ENCODE peak calls at places on chromosome 1, in seven cellular contexts. X is GM12878, I is mammary epithelial cell, R is endothelial cell of umbilical vein, J is RWPE1, Q is heart right ventricle, Z is iPS DF 6.9. W is an unnamed sample.

GRCh38 chr1:3671371-3672180 is 19.3 kb downstream of the TP73 start:
- DNase-seq in X (no peak), I (no peak), R (no peak), J (no peak), Q (no peak), Z (no peak), W (no peak)

GRCh38 chr1:102757363-102757762 is 351.0 kb downstream of the COL11A1 start:
- DNase-seq in X (no peak), I (no peak), R (no peak), J (no peak), Q (no peak), Z (no peak), W (no peak)

GRCh38 chr1:12150456-12151200 is 16.2 kb upstream of the TNFRSF1B start:
- DNase-seq in X (no peak), I (no peak), R (no peak), J (no peak), Q (no peak), Z (no peak), W (no peak)

GRCh38 chr1:66552829-66553228 is 18.9 kb downstream of the SGIP1 start:
- DNase-seq in X (no peak), I (no peak), R (peak), J (no peak), Q (peak), Z (no peak), W (no peak)

GRCh38 chr1:178174539-178174938 is 80.6 kb downstream of the RASAL2 start:
- DNase-seq in X (no peak), I (no peak), R (no peak), J (no peak), Q (no peak), Z (no peak), W (no peak)

GRCh38 chr1:15261155-15262002 is 14.4 kb downstream of the FHAD1 start:
- DNase-seq in X (no peak), I (no peak), R (peak), J (no peak), Q (no peak), Z (no peak), W (no peak)

GRCh38 chr1:27119270-27119618 is 35.7 kb downstream of the SLC9A1 start:
- DNase-seq in X (no peak), I (no peak), R (no peak), J (no peak), Q (peak), Z (no peak), W (no peak)

GRCh38 chr1:65478379-65479026 is 58.0 kb downstream of the LEPR start:
- DNase-seq in X (no peak), I (no peak), R (no peak), J (no peak), Q (no peak), Z (no peak), W (no peak)

GRCh38 chr1:198122693-198123092 is 34.1 kb upstream of the NEK7 start:
- DNase-seq in X (no peak), I (no peak), R (no peak), J (no peak), Q (no peak), Z (no peak), W (no peak)

GRCh38 chr1:24897263-24898151 is 32.6 kb downstream of the RUNX3 start:
- DNase-seq in X (no peak), I (no peak), R (no peak), J (no peak), Q (no peak), Z (no peak), W (no peak)

GRCh38 chr1:164560076-164560475 is 1.1 kb downstream of the PBX1 start:
- DNase-seq in X (no peak), I (peak), R (peak), J (no peak), Q (no peak), Z (no peak), W (no peak)

GRCh38 chr1:77514871-77515776 is 167.3 kb downstream of the ZZZ3 start:
- DNase-seq in X (no peak), I (no peak), R (peak), J (no peak), Q (peak), Z (peak), W (no peak)

GRCh38 chr1:157274698-157275534 is 136.7 kb upstream of the ETV3 start:
- DNase-seq in X (no peak), I (peak), R (no peak), J (peak), Q (no peak), Z (no peak), W (no peak)

GRCh38 chr1:29083318-29084195 is 40.1 kb downstream of the TMEM200B start:
- DNase-seq in X (no peak), I (no peak), R (no peak), J (no peak), Q (no peak), Z (no peak), W (no peak)

GRCh38 chr1:17488977-17489739 is 49.7 kb upstream of the RCC2 start:
- DNase-seq in X (no peak), I (no peak), R (no peak), J (no peak), Q (no peak), Z (no peak), W (no peak)

GRCh38 chr1:107464827-107465226 is 324.0 kb downstream of the NTNG1 start:
- DNase-seq in X (no peak), I (no peak), R (no peak), J (no peak), Q (no peak), Z (no peak), W (no peak)

GRCh38 chr1:227885135-227885647 is 62.5 kb downstream of the WNT9A start:
- DNase-seq in X (no peak), I (no peak), R (no peak), J (no peak), Q (no peak), Z (no peak), W (no peak)

GRCh38 chr1:246320286-246320685 is 186.8 kb downstream of the SMYD3 start:
- DNase-seq in X (no peak), I (no peak), R (peak), J (no peak), Q (no peak), Z (no peak), W (no peak)

GRCh38 chr1:93607814-93608187 is 73.8 kb downstream of the BCAR3 start:
- DNase-seq in X (peak), I (no peak), R (no peak), J (no peak), Q (no peak), Z (no peak), W (no peak)

DNA sequence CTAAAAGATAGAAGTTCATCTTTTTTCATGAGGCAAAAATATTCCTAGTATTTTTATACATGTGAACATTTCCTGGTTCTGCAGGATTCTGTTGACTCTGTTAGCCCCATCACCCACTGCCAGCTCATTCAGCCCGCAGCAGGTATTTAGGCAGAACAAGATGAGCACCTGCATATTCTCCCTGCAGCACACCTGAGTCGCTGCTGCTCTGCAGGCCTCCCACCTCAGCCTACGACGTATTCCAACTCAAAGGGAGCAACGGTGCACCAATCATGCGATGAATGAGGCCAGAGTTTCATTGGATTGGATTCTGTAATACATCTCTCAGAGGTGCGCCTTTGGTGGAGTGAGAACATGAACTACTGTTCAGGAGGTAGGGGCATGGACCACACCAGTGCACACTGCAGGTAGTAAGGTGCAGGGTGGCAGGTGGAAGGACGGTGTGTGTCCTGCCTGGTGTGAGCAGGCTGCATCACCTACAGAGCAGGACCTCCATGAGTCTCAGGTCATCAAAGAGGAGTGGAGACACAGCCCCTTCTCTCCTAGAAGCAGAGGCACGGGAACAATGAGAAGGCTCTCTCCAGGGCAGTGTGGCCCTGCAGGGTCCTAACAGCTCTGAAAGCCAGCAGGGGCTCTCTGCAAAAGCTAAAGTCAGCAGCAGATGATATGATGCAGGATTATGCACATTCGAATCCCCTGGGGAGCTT is 87.7 kb downstream of the CNIH3 start:
- DNase-seq in X (no peak), I (no peak), R (no peak), J (no peak), Q (no peak), Z (no peak), W (no peak)
- H3K27ac ChIP-seq in X (no peak), I (no peak), R (no peak), J (no peak), Q (no peak), Z (no peak), W (no peak)

DNA sequence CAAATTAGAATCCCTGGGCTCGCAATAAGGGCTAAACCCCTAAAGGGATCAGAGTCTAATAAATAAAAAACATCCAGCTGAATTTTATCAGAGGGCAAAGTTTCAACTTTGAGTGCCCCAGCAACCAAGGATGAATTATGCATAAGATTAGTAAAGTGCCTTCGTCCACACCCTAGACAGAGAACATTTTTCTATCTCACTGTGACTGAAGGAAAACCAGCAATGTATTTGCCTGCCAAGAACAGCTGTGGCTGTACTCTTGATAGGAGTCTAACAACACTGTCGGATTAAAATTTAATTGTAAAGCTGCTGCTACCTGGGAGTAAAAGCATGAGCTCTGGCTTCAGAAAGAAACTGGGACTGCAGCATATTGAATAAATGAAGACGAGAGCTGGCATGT is 23.3 kb downstream of the WNT2B start:
- DNase-seq in X (no peak), I (no peak), R (no peak), J (no peak), Q (no peak), Z (no peak), W (no peak)
- H3K27ac ChIP-seq in X (no peak), I (no peak), R (no peak), J (no peak), Q (peak), Z (no peak), W (no peak)

GRCh38 chr1:201028473-201028889 is 5.0 kb upstream of the KIF21B start:
- DNase-seq in X (no peak), I (no peak), R (peak), J (no peak), Q (no peak), Z (no peak), W (no peak)
- H3K27ac ChIP-seq in X (no peak), I (no peak), R (no peak), J (no peak), Q (no peak), Z (no peak), W (no peak)

GRCh38 chr1:20357796-20358195 is 67.1 kb downstream of the VWA5B1 start:
- DNase-seq in X (no peak), I (no peak), R (no peak), J (no peak), Q (no peak), Z (no peak), W (no peak)
- H3K27ac ChIP-seq in X (no peak), I (no peak), R (no peak), J (no peak), Q (peak), Z (no peak), W (no peak)

DNA sequence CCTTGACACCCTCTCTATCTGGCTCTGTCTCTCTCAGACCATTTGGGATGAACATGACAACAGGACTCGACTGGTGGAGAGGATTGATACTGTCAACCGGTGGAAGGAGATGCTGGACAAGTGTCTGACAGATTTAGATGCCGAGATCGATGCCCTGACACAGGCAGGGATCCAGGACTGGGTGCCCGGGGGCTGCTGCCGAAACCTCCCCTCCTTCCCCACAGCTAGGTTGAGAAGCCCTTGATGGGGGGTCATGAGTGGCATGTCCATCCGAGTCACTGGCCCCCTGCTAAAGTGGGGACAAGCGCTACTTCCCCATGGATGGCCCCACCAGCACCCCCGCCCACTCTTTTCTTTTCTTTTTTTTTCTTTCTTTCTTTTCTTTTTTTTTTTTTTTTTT is 1.2 kb downstream of the TEKT2 start:
- DNase-seq in X (no peak), I (no peak), R (no peak), J (no peak), Q (no peak), Z (no peak), W (no peak)
- H3K27ac ChIP-seq in X (no peak), I (no peak), R (no peak), J (no peak), Q (no peak), Z (no peak), W (no peak)

DNA sequence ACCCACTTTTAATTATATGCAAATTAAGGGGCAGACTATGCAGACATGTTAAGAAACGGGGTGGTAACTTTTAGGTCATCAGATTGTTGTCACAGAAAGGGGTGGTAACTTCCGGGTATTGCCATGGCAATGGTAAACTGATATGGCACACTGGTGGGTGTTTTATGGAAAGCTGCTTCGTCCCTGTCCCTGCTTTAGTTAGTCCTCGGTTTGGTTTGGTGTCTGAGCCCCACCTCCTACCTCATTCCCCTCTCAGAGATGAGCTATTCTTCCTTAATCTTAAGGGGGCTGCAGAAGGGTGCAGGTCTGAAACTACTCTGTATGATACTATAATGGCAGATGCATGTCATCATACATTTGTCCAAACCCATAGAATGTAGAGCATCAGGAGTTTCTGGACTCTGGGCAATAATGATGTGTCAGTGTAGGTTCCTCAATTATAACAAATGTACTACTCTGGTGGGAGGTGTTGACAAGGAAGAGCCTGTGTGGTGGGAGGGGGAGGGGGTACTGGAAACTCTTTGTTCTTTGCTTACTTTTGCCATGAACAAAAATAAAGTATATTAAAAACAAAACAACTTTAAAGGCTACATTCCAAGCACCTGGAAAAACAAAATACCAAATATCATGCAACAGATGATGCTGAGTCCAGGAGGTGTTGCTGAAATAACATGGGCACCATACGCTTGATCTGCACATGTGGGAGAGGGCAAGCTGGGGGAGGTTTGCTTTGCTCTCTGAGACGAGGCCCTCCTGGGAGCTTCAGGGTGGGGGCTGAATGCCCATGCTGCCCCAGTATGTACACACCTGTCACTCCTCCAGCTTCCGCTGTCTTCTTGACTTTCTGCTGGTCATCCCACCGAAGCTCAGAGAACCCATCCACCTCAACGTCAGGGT is 6.2 kb downstream of the PARP1 start:
- DNase-seq in X (no peak), I (no peak), R (no peak), J (no peak), Q (no peak), Z (no peak), W (no peak)
- H3K27ac ChIP-seq in X (no peak), I (no peak), R (no peak), J (no peak), Q (peak), Z (no peak), W (no peak)

GRCh38 chr1:113946668-113947387 is 17.7 kb downstream of the HIPK1 start:
- DNase-seq in X (no peak), I (no peak), R (no peak), J (no peak), Q (no peak), Z (no peak), W (no peak)

GRCh38 chr1:113946112-113946511 is 17.0 kb downstream of the HIPK1 start:
- DNase-seq in X (no peak), I (no peak), R (no peak), J (no peak), Q (no peak), Z (no peak), W (no peak)

GRCh38 chr1:113949007-113949406 is 19.9 kb downstream of the HIPK1 start:
- DNase-seq in X (no peak), I (no peak), R (peak), J (peak), Q (no peak), Z (no peak), W (no peak)

GRCh38 chr1:113945329-113945728 is 16.2 kb downstream of the HIPK1 start:
- DNase-seq in X (no peak), I (no peak), R (no peak), J (no peak), Q (no peak), Z (no peak), W (no peak)

GRCh38 chr1:113947388-113948107 is 18.4 kb downstream of the HIPK1 start:
- DNase-seq in X (no peak), I (no peak), R (peak), J (no peak), Q (no peak), Z (no peak), W (no peak)
- H3K27ac ChIP-seq in X (peak), I (no peak), R (peak), J (no peak), Q (peak), Z (no peak), W (no peak)

DNA sequence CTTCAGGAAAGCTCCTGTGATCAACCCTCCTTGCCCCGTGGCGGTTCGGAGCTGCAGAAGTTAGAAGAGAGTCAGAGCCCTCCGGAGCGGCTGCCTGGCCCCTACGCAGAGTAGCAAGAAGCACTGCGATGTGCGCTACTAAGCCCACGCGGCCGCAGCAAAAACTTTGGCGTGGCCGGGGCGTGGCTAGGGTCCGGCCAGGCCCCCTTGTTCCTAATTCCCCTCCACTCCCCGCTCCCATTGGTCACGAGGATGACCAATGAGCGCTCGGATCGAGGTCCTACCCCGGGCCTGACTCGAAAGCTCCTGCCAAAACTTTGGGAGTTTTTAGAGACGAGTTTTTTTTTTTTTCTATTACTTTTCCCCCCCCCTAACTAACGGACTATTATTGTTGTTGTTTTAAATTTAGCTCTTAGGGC is at the start of gene HLX:
- DNase-seq in X (no peak), I (peak), R (peak), J (peak), Q (peak), Z (no peak), W (no peak)
- H3K27ac ChIP-seq in X (no peak), I (no peak), R (peak), J (peak), Q (peak), Z (no peak), W (no peak)

GRCh38 chr1:44947060-44947773 is 39.2 kb downstream of the EIF2B3 start:
- DNase-seq in X (no peak), I (no peak), R (peak), J (no peak), Q (peak), Z (no peak), W (no peak)
- H3K27ac ChIP-seq in X (peak), I (no peak), R (peak), J (no peak), Q (peak), Z (no peak), W (no peak)

GRCh38 chr1:58548381-58548780 is 1.9 kb upstream of the OMA1 start:
- DNase-seq in X (no peak), I (no peak), R (no peak), J (no peak), Q (no peak), Z (no peak), W (no peak)
- H3K27ac ChIP-seq in X (no peak), I (no peak), R (no peak), J (no peak), Q (no peak), Z (no peak), W (no peak)